ENCODE peak calls at places on chromosomes 5 and 9, in eight cellular contexts. One of them, this sample, is unnamed. For H3K4me1, the result is how much of the 10 kb centered on the place peaks cover.

GRCh38 chr9:21919377-21920362 is 74.5 kb downstream of the CDKN2A start:
- DNase-seq in cardiac muscle cell: peak
- DNase-seq in aorta: no peak
- DNase-seq in uterus: no peak
- DNase-seq in esophagus muscularis mucosa: no peak
- DNase-seq in heart right ventricle: no peak
- DNase-seq in heart left ventricle: no peak
- DNase-seq in thyroid gland: no peak
- DNase-seq in this sample: peak

GRCh38 chr5:68245325-68245724 is 29.8 kb downstream of the PIK3R1 start:
- DNase-seq in uterus: no peak
- DNase-seq in aorta: no peak
- DNase-seq in thyroid gland: no peak
- DNase-seq in cardiac muscle cell: no peak
- DNase-seq in heart left ventricle: no peak
- DNase-seq in heart right ventricle: no peak
- DNase-seq in esophagus muscularis mucosa: no peak
- DNase-seq in this sample: no peak

GRCh38 chr9:89408628-89409101 is 89.2 kb downstream of the SEMA4D start:
- DNase-seq in aorta: no peak
- DNase-seq in heart right ventricle: no peak
- DNase-seq in uterus: no peak
- DNase-seq in thyroid gland: peak
- DNase-seq in esophagus muscularis mucosa: no peak
- DNase-seq in cardiac muscle cell: no peak
- DNase-seq in heart left ventricle: no peak
- DNase-seq in this sample: peak

GRCh38 chr9:135078361-135078821 is 9.1 kb upstream of the OLFM1 start:
- DNase-seq in heart left ventricle: no peak
- DNase-seq in esophagus muscularis mucosa: no peak
- DNase-seq in heart right ventricle: no peak
- DNase-seq in cardiac muscle cell: no peak
- DNase-seq in uterus: peak
- DNase-seq in aorta: no peak
- DNase-seq in thyroid gland: no peak
- DNase-seq in this sample: no peak

GRCh38 chr5:35741126-35741711 is 115.5 kb upstream of the IL7R start:
- DNase-seq in aorta: no peak
- DNase-seq in cardiac muscle cell: no peak
- DNase-seq in heart left ventricle: no peak
- DNase-seq in heart right ventricle: no peak
- DNase-seq in esophagus muscularis mucosa: no peak
- DNase-seq in thyroid gland: no peak
- DNase-seq in uterus: no peak
- DNase-seq in this sample: no peak

GRCh38 chr5:68329554-68329953 is 114.0 kb downstream of the PIK3R1 start:
- DNase-seq in esophagus muscularis mucosa: no peak
- DNase-seq in uterus: no peak
- DNase-seq in cardiac muscle cell: peak
- DNase-seq in thyroid gland: no peak
- DNase-seq in heart left ventricle: no peak
- DNase-seq in aorta: no peak
- DNase-seq in heart right ventricle: no peak
- DNase-seq in this sample: no peak

GRCh38 chr9:12853021-12853420 is 78.2 kb downstream of the LURAP1L start:
- DNase-seq in heart left ventricle: no peak
- DNase-seq in cardiac muscle cell: no peak
- DNase-seq in heart right ventricle: no peak
- DNase-seq in thyroid gland: no peak
- DNase-seq in uterus: no peak
- DNase-seq in esophagus muscularis mucosa: no peak
- DNase-seq in aorta: no peak
- DNase-seq in this sample: no peak

GRCh38 chr5:176735383-176736265 is 74.7 kb upstream of the UNC5A start:
- DNase-seq in heart left ventricle: no peak
- DNase-seq in heart right ventricle: no peak
- DNase-seq in aorta: no peak
- DNase-seq in esophagus muscularis mucosa: no peak
- DNase-seq in uterus: peak
- DNase-seq in cardiac muscle cell: no peak
- DNase-seq in thyroid gland: no peak
- DNase-seq in this sample: no peak

GRCh38 chr9:109903515-109904138 is 123.6 kb downstream of the PALM2AKAP2 start:
- DNase-seq in uterus: peak
- DNase-seq in thyroid gland: peak
- DNase-seq in esophagus muscularis mucosa: no peak
- DNase-seq in heart left ventricle: peak
- DNase-seq in aorta: no peak
- DNase-seq in cardiac muscle cell: peak
- DNase-seq in heart right ventricle: peak
- DNase-seq in this sample: peak

GRCh38 chr9:6113312-6113711 is 97.9 kb upstream of the RANBP6 start:
- DNase-seq in uterus: no peak
- DNase-seq in aorta: no peak
- DNase-seq in thyroid gland: no peak
- DNase-seq in heart left ventricle: no peak
- DNase-seq in cardiac muscle cell: no peak
- DNase-seq in esophagus muscularis mucosa: no peak
- DNase-seq in heart right ventricle: no peak
- DNase-seq in this sample: no peak

GRCh38 chr9:125516381-125516960 is 190.5 kb downstream of the MAPKAP1 start:
- DNase-seq in uterus: no peak
- DNase-seq in cardiac muscle cell: no peak
- DNase-seq in heart right ventricle: no peak
- DNase-seq in esophagus muscularis mucosa: no peak
- DNase-seq in thyroid gland: no peak
- DNase-seq in aorta: no peak
- DNase-seq in heart left ventricle: no peak
- DNase-seq in this sample: no peak

GRCh38 chr9:135340726-135341475 is 138.7 kb upstream of the PPP1R26 start:
- DNase-seq in aorta: peak
- DNase-seq in esophagus muscularis mucosa: no peak
- DNase-seq in thyroid gland: no peak
- DNase-seq in cardiac muscle cell: no peak
- DNase-seq in heart left ventricle: no peak
- DNase-seq in uterus: no peak
- DNase-seq in heart right ventricle: no peak
- DNase-seq in this sample: no peak

GRCh38 chr9:137445275-137445807 is 4.2 kb upstream of the ENTPD8 start:
- DNase-seq in heart left ventricle: peak
- DNase-seq in cardiac muscle cell: peak
- DNase-seq in aorta: peak
- DNase-seq in uterus: peak
- DNase-seq in thyroid gland: peak
- DNase-seq in esophagus muscularis mucosa: peak
- DNase-seq in heart right ventricle: peak
- DNase-seq in this sample: peak

GRCh38 chr5:146334074-146334533 is 4.5 kb upstream of the POU4F3 start:
- DNase-seq in aorta: no peak
- DNase-seq in cardiac muscle cell: no peak
- DNase-seq in uterus: no peak
- DNase-seq in heart left ventricle: no peak
- DNase-seq in heart right ventricle: no peak
- DNase-seq in thyroid gland: no peak
- DNase-seq in esophagus muscularis mucosa: no peak
- DNase-seq in this sample: no peak

GRCh38 chr9:112532427-112532826 is 45.8 kb downstream of the KIAA1958 start:
- DNase-seq in esophagus muscularis mucosa: no peak
- DNase-seq in heart left ventricle: peak
- DNase-seq in aorta: peak
- DNase-seq in thyroid gland: no peak
- DNase-seq in cardiac muscle cell: peak
- DNase-seq in uterus: peak
- DNase-seq in heart right ventricle: no peak
- DNase-seq in this sample: no peak

GRCh38 chr9:137679249-137679648 is 60.4 kb downstream of the EHMT1 start:
- DNase-seq in heart right ventricle: no peak
- DNase-seq in cardiac muscle cell: no peak
- DNase-seq in thyroid gland: no peak
- DNase-seq in aorta: no peak
- DNase-seq in uterus: no peak
- DNase-seq in esophagus muscularis mucosa: no peak
- DNase-seq in heart left ventricle: no peak
- DNase-seq in this sample: no peak

GRCh38 chr9:134052491-134052890 is 15.3 kb downstream of the BRD3 start:
- DNase-seq in cardiac muscle cell: no peak
- DNase-seq in heart left ventricle: no peak
- DNase-seq in heart right ventricle: no peak
- DNase-seq in uterus: no peak
- DNase-seq in esophagus muscularis mucosa: no peak
- DNase-seq in aorta: peak
- DNase-seq in thyroid gland: no peak
- DNase-seq in this sample: no peak

GRCh38 chr9:136438548-136438908 is 1.1 kb downstream of the INPP5E start:
- DNase-seq in heart right ventricle: no peak
- DNase-seq in cardiac muscle cell: peak
- DNase-seq in heart left ventricle: no peak
- DNase-seq in aorta: no peak
- DNase-seq in esophagus muscularis mucosa: no peak
- DNase-seq in uterus: no peak
- DNase-seq in thyroid gland: peak
- DNase-seq in this sample: no peak

GRCh38 chr5:132782101-132782500 is 5.1 kb upstream of the SEPTIN8 start:
- DNase-seq in cardiac muscle cell: peak
- DNase-seq in esophagus muscularis mucosa: no peak
- DNase-seq in heart left ventricle: no peak
- DNase-seq in uterus: no peak
- DNase-seq in aorta: peak
- DNase-seq in heart right ventricle: no peak
- DNase-seq in thyroid gland: no peak
- DNase-seq in this sample: no peak

GRCh38 chr5:23389543-23390215 is 117.7 kb upstream of the PRDM9 start:
- DNase-seq in heart right ventricle: peak
- DNase-seq in heart left ventricle: no peak
- DNase-seq in thyroid gland: no peak
- DNase-seq in uterus: no peak
- DNase-seq in aorta: no peak
- DNase-seq in esophagus muscularis mucosa: no peak
- DNase-seq in cardiac muscle cell: peak
- DNase-seq in this sample: no peak

GRCh38 chr9:121302786-121303185 is 34.8 kb downstream of the GSN start:
- DNase-seq in esophagus muscularis mucosa: no peak
- DNase-seq in aorta: no peak
- DNase-seq in thyroid gland: no peak
- DNase-seq in heart left ventricle: peak
- DNase-seq in uterus: no peak
- DNase-seq in heart right ventricle: no peak
- DNase-seq in cardiac muscle cell: no peak
- DNase-seq in this sample: no peak
- H3K4me3 ChIP-seq in esophagus muscularis mucosa: peak
- H3K4me3 ChIP-seq in aorta: no peak
- H3K4me3 ChIP-seq in thyroid gland: no peak
- H3K4me3 ChIP-seq in heart left ventricle: peak
- H3K4me3 ChIP-seq in uterus: no peak
- H3K4me3 ChIP-seq in heart right ventricle: peak
- H3K4me3 ChIP-seq in cardiac muscle cell: no peak
- H3K4me3 ChIP-seq in this sample: no peak

DNA sequence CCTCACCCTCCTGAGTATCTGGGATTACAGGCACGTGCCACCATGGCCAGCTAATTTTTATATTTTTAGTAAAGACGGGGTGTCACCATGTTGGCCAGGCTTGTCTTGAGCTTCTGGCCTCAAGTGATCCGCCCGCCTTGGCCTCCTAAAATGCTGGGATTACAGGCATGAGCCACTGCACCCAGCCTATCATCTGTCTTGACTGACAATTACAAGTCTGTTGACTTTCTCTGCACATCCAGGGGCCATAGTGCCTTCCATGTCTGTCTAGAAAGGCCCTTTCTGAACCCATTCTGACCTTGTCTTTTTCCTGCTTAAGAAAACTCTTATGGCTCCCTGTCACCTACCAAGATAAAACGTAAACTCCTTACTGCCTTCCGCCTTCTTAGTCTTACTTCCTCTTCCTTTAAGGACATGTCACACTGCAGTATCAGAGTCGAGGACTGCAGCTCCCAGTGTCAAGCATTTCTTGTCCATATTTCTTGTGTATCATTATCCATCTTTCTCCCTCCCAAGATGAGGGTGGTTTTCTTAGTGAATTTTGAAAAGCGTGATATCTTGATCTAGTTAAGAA is 49.9 kb upstream of the SHB start:
- DNase-seq in esophagus muscularis mucosa: no peak
- DNase-seq in aorta: no peak
- DNase-seq in thyroid gland: no peak
- DNase-seq in heart right ventricle: no peak
- DNase-seq in uterus: no peak
- DNase-seq in cardiac muscle cell: no peak
- DNase-seq in heart left ventricle: no peak
- DNase-seq in this sample: no peak
- H3K4me1 ChIP-seq in esophagus muscularis mucosa: under half
- H3K4me1 ChIP-seq in aorta: under half
- H3K4me1 ChIP-seq in thyroid gland: under half
- H3K4me1 ChIP-seq in heart right ventricle: under half
- H3K4me1 ChIP-seq in uterus: under half
- H3K4me1 ChIP-seq in cardiac muscle cell: under half
- H3K4me1 ChIP-seq in heart left ventricle: under half
- H3K4me1 ChIP-seq in this sample: under half

GRCh38 chr5:91433861-91434260 is 50.7 kb upstream of the ARRDC3 start:
- DNase-seq in cardiac muscle cell: no peak
- DNase-seq in thyroid gland: no peak
- DNase-seq in heart right ventricle: no peak
- DNase-seq in heart left ventricle: no peak
- DNase-seq in aorta: no peak
- DNase-seq in esophagus muscularis mucosa: no peak
- DNase-seq in uterus: no peak
- DNase-seq in this sample: no peak

GRCh38 chr5:91436241-91436640 is 53.1 kb upstream of the ARRDC3 start:
- DNase-seq in heart left ventricle: no peak
- DNase-seq in esophagus muscularis mucosa: no peak
- DNase-seq in cardiac muscle cell: no peak
- DNase-seq in aorta: no peak
- DNase-seq in heart right ventricle: no peak
- DNase-seq in uterus: no peak
- DNase-seq in thyroid gland: no peak
- DNase-seq in this sample: no peak

GRCh38 chr5:91430949-91431348 is 47.8 kb upstream of the ARRDC3 start:
- DNase-seq in esophagus muscularis mucosa: no peak
- DNase-seq in aorta: no peak
- DNase-seq in cardiac muscle cell: no peak
- DNase-seq in thyroid gland: no peak
- DNase-seq in heart left ventricle: no peak
- DNase-seq in heart right ventricle: no peak
- DNase-seq in uterus: no peak
- DNase-seq in this sample: no peak

GRCh38 chr5:91438871-91439270 is 55.8 kb upstream of the ARRDC3 start:
- DNase-seq in heart right ventricle: no peak
- DNase-seq in uterus: no peak
- DNase-seq in esophagus muscularis mucosa: no peak
- DNase-seq in heart left ventricle: no peak
- DNase-seq in thyroid gland: no peak
- DNase-seq in aorta: no peak
- DNase-seq in cardiac muscle cell: no peak
- DNase-seq in this sample: no peak

GRCh38 chr5:91434348-91434747 is 51.2 kb upstream of the ARRDC3 start:
- DNase-seq in heart left ventricle: no peak
- DNase-seq in uterus: no peak
- DNase-seq in esophagus muscularis mucosa: no peak
- DNase-seq in thyroid gland: no peak
- DNase-seq in cardiac muscle cell: no peak
- DNase-seq in aorta: no peak
- DNase-seq in heart right ventricle: no peak
- DNase-seq in this sample: peak
- H3K27ac ChIP-seq in heart left ventricle: no peak
- H3K27ac ChIP-seq in uterus: no peak
- H3K27ac ChIP-seq in esophagus muscularis mucosa: no peak
- H3K27ac ChIP-seq in thyroid gland: no peak
- H3K27ac ChIP-seq in cardiac muscle cell: no peak
- H3K27ac ChIP-seq in aorta: no peak
- H3K27ac ChIP-seq in heart right ventricle: no peak
- H3K27ac ChIP-seq in this sample: no peak

GRCh38 chr5:1536298-1537165 is 12.8 kb upstream of the LPCAT1 start:
- DNase-seq in heart left ventricle: peak
- DNase-seq in aorta: peak
- DNase-seq in heart right ventricle: no peak
- DNase-seq in uterus: peak
- DNase-seq in esophagus muscularis mucosa: no peak
- DNase-seq in cardiac muscle cell: peak
- DNase-seq in thyroid gland: no peak
- DNase-seq in this sample: peak
- H3K4me3 ChIP-seq in heart left ventricle: peak
- H3K4me3 ChIP-seq in aorta: no peak
- H3K4me3 ChIP-seq in heart right ventricle: peak
- H3K4me3 ChIP-seq in uterus: peak
- H3K4me3 ChIP-seq in esophagus muscularis mucosa: peak
- H3K4me3 ChIP-seq in cardiac muscle cell: no peak
- H3K4me3 ChIP-seq in thyroid gland: no peak
- H3K4me3 ChIP-seq in this sample: peak